ENCODE peak calls at places on chromosomes 5 and 9, in ten cellular contexts. Q is endothelial cell of umbilical vein; U is CD8-positive, alpha-beta T cell; Z is kidney; E is mesothelial cell of epicardium; C is SK-N-SH; G is mucosa of descending colon; B is pancreas; T is IMR-90; D is foreskin fibroblast. K is an unnamed sample.

GRCh38 chr9:133054194-133054890 is 7.4 kb upstream of the CEL start:
- DNase-seq in D (no peak), Q (no peak), U (no peak), T (no peak), E (no peak), Z (peak), G (no peak), B (peak), C (no peak), K (no peak)

GRCh38 chr9:95817205-95817604 is 58.3 kb upstream of the ERCC6L2 start:
- DNase-seq in G (no peak), U (no peak), D (no peak), B (no peak), Z (no peak), E (no peak), T (no peak), Q (no peak), C (no peak), K (no peak)

GRCh38 chr5:67795781-67796477 is 419.6 kb upstream of the PIK3R1 start:
- DNase-seq in Q (no peak), B (no peak), C (no peak), D (peak), T (no peak), G (no peak), U (no peak), Z (no peak), E (no peak), K (no peak)

GRCh38 chr9:129078691-129079503 is 2.0 kb upstream of the DOLPP1 start:
- DNase-seq in D (no peak), T (no peak), C (no peak), Q (no peak), B (no peak), Z (no peak), U (no peak), G (peak), E (no peak), K (no peak)

GRCh38 chr9:19146441-19146840 is 19.1 kb upstream of the PLIN2 start:
- DNase-seq in D (no peak), C (no peak), G (no peak), T (no peak), Q (no peak), U (no peak), E (no peak), B (no peak), Z (no peak), K (no peak)

GRCh38 chr5:78592735-78593386 is 55.7 kb downstream of the LHFPL2 start:
- DNase-seq in D (no peak), E (no peak), Q (no peak), B (no peak), Z (no peak), C (no peak), T (no peak), G (no peak), U (no peak), K (no peak)

GRCh38 chr5:22329683-22330082 is 523.5 kb downstream of the CDH12 start:
- DNase-seq in U (no peak), C (no peak), E (no peak), Q (no peak), T (no peak), B (no peak), Z (no peak), D (no peak), G (no peak), K (no peak)

GRCh38 chr5:74136276-74136675 is 504.3 kb downstream of the ENC1 start:
- DNase-seq in T (no peak), C (no peak), B (peak), G (no peak), Z (no peak), D (no peak), U (no peak), E (no peak), Q (peak), K (no peak)

GRCh38 chr5:151895660-151896040 is 29.0 kb downstream of the GLRA1 start:
- DNase-seq in B (no peak), Q (no peak), E (no peak), U (no peak), C (no peak), Z (no peak), D (no peak), T (no peak), G (no peak), K (no peak)

GRCh38 chr5:120055858-120056257 is 408.2 kb upstream of the PRR16 start:
- DNase-seq in E (no peak), G (no peak), D (peak), B (no peak), Z (no peak), Q (peak), U (no peak), C (no peak), T (peak), K (no peak)

GRCh38 chr9:135814421-135814820 is 92.9 kb downstream of the CAMSAP1 start:
- DNase-seq in U (no peak), D (no peak), C (no peak), B (no peak), T (no peak), G (no peak), E (no peak), Q (no peak), Z (no peak), K (no peak)

GRCh38 chr9:130078547-130078946 is 24.8 kb downstream of the GPR107 start:
- DNase-seq in E (no peak), U (no peak), B (no peak), Q (no peak), D (no peak), T (no peak), C (no peak), Z (no peak), G (no peak), K (no peak)

GRCh38 chr5:143033535-143034260 is 263.5 kb downstream of the ARHGAP26 start:
- DNase-seq in B (no peak), U (no peak), Q (peak), G (no peak), T (peak), E (no peak), D (peak), C (no peak), Z (no peak), K (no peak)

GRCh38 chr5:86861514-86861913 is 243.8 kb downstream of the COX7C start:
- DNase-seq in D (no peak), E (no peak), G (no peak), Z (no peak), C (no peak), Q (no peak), U (no peak), T (no peak), B (no peak), K (no peak)

GRCh38 chr9:24036459-24036858 is 210.4 kb upstream of the ELAVL2 start:
- DNase-seq in Z (no peak), G (no peak), U (no peak), Q (no peak), D (no peak), B (no peak), T (no peak), C (no peak), E (no peak), K (no peak)

GRCh38 chr9:127780126-127780885 is 1.8 kb upstream of the SH2D3C start:
- DNase-seq in G (no peak), E (no peak), B (no peak), U (no peak), D (no peak), C (peak), T (no peak), Q (no peak), Z (no peak), K (no peak)

GRCh38 chr9:128764361-128764760 is 7.4 kb downstream of the ZER1 start:
- DNase-seq in D (no peak), Z (no peak), U (no peak), Q (no peak), G (no peak), E (no peak), C (no peak), T (no peak), B (no peak), K (no peak)

GRCh38 chr5:4700082-4700481 is 440.0 kb upstream of the ADAMTS16 start:
- DNase-seq in Q (no peak), B (peak), C (peak), D (no peak), E (peak), T (no peak), U (no peak), G (no peak), Z (peak), K (no peak)

GRCh38 chr9:130940023-130940549 is 1.0 kb upstream of the FIBCD1 start:
- DNase-seq in Q (no peak), T (no peak), C (no peak), Z (peak), E (no peak), G (peak), B (no peak), U (no peak), D (no peak), K (no peak)

GRCh38 chr9:129552064-129552463 is 68.8 kb downstream of the C9orf50 start:
- DNase-seq in G (no peak), U (no peak), Z (peak), E (no peak), Q (no peak), C (no peak), B (no peak), D (no peak), T (no peak), K (no peak)

GRCh38 chr9:19641046-19641445 is 147.8 kb downstream of the SLC24A2 start:
- DNase-seq in Z (no peak), U (no peak), G (no peak), E (no peak), D (no peak), Q (no peak), T (no peak), B (no peak), C (no peak), K (no peak)

GRCh38 chr5:2732850-2733249 is 18.6 kb downstream of the IRX2 start:
- DNase-seq in G (no peak), Z (no peak), B (no peak), U (peak), T (no peak), D (no peak), Q (no peak), E (peak), C (no peak), K (no peak)

GRCh38 chr5:169746147-169746694 is 109.1 kb downstream of the DOCK2 start:
- DNase-seq in C (no peak), G (no peak), E (no peak), T (no peak), Q (no peak), U (no peak), D (no peak), B (no peak), Z (no peak), K (no peak)

GRCh38 chr5:1507016-1507375 is 16.8 kb downstream of the LPCAT1 start:
- DNase-seq in D (no peak), E (no peak), C (no peak), Z (peak), Q (no peak), G (peak), T (no peak), B (peak), U (no peak), K (no peak)

GRCh38 chr5:143140492-143141231 is 262.8 kb downstream of the NR3C1 start:
- DNase-seq in E (no peak), T (no peak), Z (no peak), D (no peak), Q (no peak), U (no peak), B (peak), G (peak), C (no peak), K (no peak)

GRCh38 chr9:21995652-21996275 is 1.2 kb downstream of the CDKN2B-AS1 start:
- DNase-seq in E (peak), U (peak), C (peak), G (peak), B (peak), Z (peak), T (peak), Q (peak), D (no peak), K (no peak)

GRCh38 chr9:91298304-91298703 is 63.4 kb downstream of the AUH start:
- DNase-seq in Q (no peak), B (no peak), T (peak), G (no peak), C (no peak), D (peak), Z (no peak), U (no peak), E (no peak), K (no peak)

GRCh38 chr5:139046551-139046950 is 151.6 kb downstream of the SIL1 start:
- DNase-seq in C (no peak), U (no peak), B (no peak), E (no peak), T (peak), Z (no peak), Q (no peak), D (no peak), G (no peak), K (no peak)

GRCh38 chr5:142186821-142187594 is 78.4 kb downstream of the NDFIP1 start:
- DNase-seq in Z (no peak), Q (no peak), D (no peak), C (peak), B (no peak), U (peak), T (no peak), G (peak), E (no peak), K (no peak)

GRCh38 chr5:141479776-141480175 is 4.0 kb downstream of the PCDHGC3 start:
- DNase-seq in T (peak), G (no peak), E (no peak), D (no peak), Z (no peak), U (no peak), C (no peak), Q (no peak), B (no peak), K (no peak)

GRCh38 chr9:95349109-95350038 is 31.9 kb upstream of the FANCC start:
- DNase-seq in U (no peak), Z (no peak), T (no peak), G (no peak), B (no peak), Q (no peak), C (no peak), E (peak), D (no peak), K (no peak)

GRCh38 chr9:122374885-122375420 is 4.1 kb downstream of the PTGS1 start:
- DNase-seq in Q (peak), C (peak), U (no peak), Z (peak), B (peak), E (no peak), T (peak), D (peak), G (peak), K (no peak)

GRCh38 chr5:34001231-34001935 is 6.5 kb downstream of the AMACR start:
- DNase-seq in D (no peak), E (no peak), C (no peak), T (peak), Q (no peak), B (peak), U (no peak), G (no peak), Z (no peak), K (no peak)

GRCh38 chr5:33423018-33423630 is 17.6 kb upstream of the TARS1 start:
- DNase-seq in E (no peak), Z (no peak), Q (peak), D (peak), B (no peak), T (peak), G (no peak), C (no peak), U (no peak), K (no peak)

GRCh38 chr9:128108784-128109709 is 18.5 kb downstream of the PTGES2 start:
- DNase-seq in C (peak), U (no peak), E (no peak), Z (peak), Q (no peak), D (no peak), T (no peak), B (peak), G (peak), K (no peak)

GRCh38 chr5:179620293-179620692 is 3.2 kb downstream of the HNRNPH1 start:
- DNase-seq in U (no peak), G (no peak), E (no peak), Q (no peak), C (no peak), Z (no peak), D (no peak), B (no peak), T (no peak), K (no peak)

GRCh38 chr9:16368425-16369087 is 501.9 kb downstream of the BNC2 start:
- DNase-seq in U (peak), Q (peak), G (no peak), T (peak), B (no peak), C (no peak), E (no peak), Z (no peak), D (peak), K (no peak)

DNA sequence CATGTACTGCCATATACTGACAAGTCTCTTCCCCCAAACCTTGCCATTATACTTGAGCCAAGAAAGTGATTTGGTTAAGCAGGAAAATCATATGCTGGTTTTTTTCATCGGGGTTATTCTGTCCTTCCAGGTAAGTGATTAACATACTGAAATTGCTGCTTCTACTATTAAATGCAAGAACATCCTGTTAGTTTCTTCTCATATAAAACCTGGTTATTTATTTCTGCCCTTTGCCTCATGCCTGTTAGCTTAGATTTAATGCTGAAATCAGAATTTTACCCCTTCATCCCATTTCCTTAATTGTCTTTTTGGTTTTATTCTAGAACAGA is 133.0 kb downstream of the NFIB start:
- DNase-seq in E (no peak), B (no peak), G (no peak), U (no peak), Q (no peak), D (no peak), C (no peak), Z (no peak), T (no peak), K (no peak)
- TF ChIP-seq CTCF in E (no peak), B (no peak), G (no peak), U (no peak), Q (no peak), D (no peak), C (no peak), Z (no peak), T (no peak), K (no peak)

GRCh38 chr5:104344809-104345512 is 782.4 kb upstream of the NUDT12 start:
- DNase-seq in U (no peak), Z (no peak), G (no peak), T (peak), Q (peak), E (no peak), C (no peak), D (peak), B (no peak), K (no peak)

GRCh38 chr5:104352954-104353353 is 790.4 kb upstream of the NUDT12 start:
- DNase-seq in Q (no peak), G (no peak), C (no peak), Z (no peak), B (no peak), U (no peak), E (no peak), T (no peak), D (no peak), K (no peak)

GRCh38 chr5:104345513-104345823 is 782.9 kb upstream of the NUDT12 start:
- DNase-seq in E (no peak), Q (no peak), T (no peak), U (no peak), Z (no peak), D (no peak), B (no peak), C (no peak), G (no peak), K (no peak)

GRCh38 chr5:104347119-104347708 is 784.6 kb upstream of the NUDT12 start:
- DNase-seq in Z (no peak), D (no peak), G (no peak), T (peak), Q (peak), C (no peak), E (no peak), U (no peak), B (no peak), K (no peak)
- TF ChIP-seq CTCF in Z (no peak), D (no peak), G (no peak), T (peak), Q (peak), C (peak), E (peak), U (no peak), B (no peak), K (peak)

GRCh38 chr9:105244274-105244995 is at the start of gene SLC44A1:
- DNase-seq in E (peak), T (peak), Q (peak), U (peak), D (peak), B (peak), C (peak), Z (peak), G (peak), K (peak)
- TF ChIP-seq CTCF in E (no peak), T (no peak), Q (no peak), U (no peak), D (no peak), B (no peak), C (no peak), Z (no peak), G (no peak), K (no peak)

GRCh38 chr9:88724241-88724805 is 189.3 kb downstream of the NXNL2 start:
- DNase-seq in E (no peak), Q (no peak), T (no peak), B (no peak), G (no peak), U (no peak), Z (no peak), C (no peak), D (no peak), K (no peak)

GRCh38 chr9:88723751-88724150 is 188.8 kb downstream of the NXNL2 start:
- DNase-seq in U (no peak), Q (no peak), E (no peak), G (no peak), B (no peak), T (no peak), Z (no peak), C (no peak), D (no peak), K (no peak)

GRCh38 chr9:88721028-88721427 is 186.1 kb downstream of the NXNL2 start:
- DNase-seq in D (no peak), C (no peak), E (no peak), G (no peak), Z (no peak), B (no peak), Q (no peak), T (no peak), U (no peak), K (no peak)

GRCh38 chr9:88721528-88722279 is 186.7 kb downstream of the NXNL2 start:
- DNase-seq in G (no peak), D (no peak), E (no peak), B (no peak), T (no peak), Z (no peak), U (no peak), Q (no peak), C (no peak), K (no peak)

GRCh38 chr9:88722753-88723152 is 187.8 kb downstream of the NXNL2 start:
- DNase-seq in D (no peak), U (no peak), T (peak), C (no peak), E (no peak), Q (peak), G (no peak), B (no peak), Z (no peak), K (no peak)
- TF ChIP-seq CTCF in D (no peak), U (no peak), T (peak), C (peak), E (no peak), Q (peak), G (no peak), B (no peak), Z (peak), K (no peak)

GRCh38 chr5:43041669-43042175 is 1.6 kb upstream of the ANXA2R start:
- DNase-seq in B (no peak), E (no peak), D (peak), G (peak), Z (no peak), T (peak), C (no peak), Q (peak), U (no peak), K (no peak)

GRCh38 chr5:43043400-43043756 is 3.3 kb upstream of the ANXA2R start:
- DNase-seq in Q (no peak), C (no peak), B (no peak), D (no peak), T (no peak), Z (no peak), U (no peak), E (no peak), G (no peak), K (no peak)

GRCh38 chr5:43042176-43042625 is 2.1 kb upstream of the ANXA2R start:
- DNase-seq in Q (no peak), C (peak), U (peak), E (peak), B (peak), G (peak), Z (peak), T (peak), D (no peak), K (no peak)

GRCh38 chr5:43044181-43044914 is 4.2 kb upstream of the ANXA2R start:
- DNase-seq in B (no peak), Z (no peak), Q (peak), C (no peak), T (peak), G (no peak), D (no peak), E (no peak), U (no peak), K (no peak)

DNA sequence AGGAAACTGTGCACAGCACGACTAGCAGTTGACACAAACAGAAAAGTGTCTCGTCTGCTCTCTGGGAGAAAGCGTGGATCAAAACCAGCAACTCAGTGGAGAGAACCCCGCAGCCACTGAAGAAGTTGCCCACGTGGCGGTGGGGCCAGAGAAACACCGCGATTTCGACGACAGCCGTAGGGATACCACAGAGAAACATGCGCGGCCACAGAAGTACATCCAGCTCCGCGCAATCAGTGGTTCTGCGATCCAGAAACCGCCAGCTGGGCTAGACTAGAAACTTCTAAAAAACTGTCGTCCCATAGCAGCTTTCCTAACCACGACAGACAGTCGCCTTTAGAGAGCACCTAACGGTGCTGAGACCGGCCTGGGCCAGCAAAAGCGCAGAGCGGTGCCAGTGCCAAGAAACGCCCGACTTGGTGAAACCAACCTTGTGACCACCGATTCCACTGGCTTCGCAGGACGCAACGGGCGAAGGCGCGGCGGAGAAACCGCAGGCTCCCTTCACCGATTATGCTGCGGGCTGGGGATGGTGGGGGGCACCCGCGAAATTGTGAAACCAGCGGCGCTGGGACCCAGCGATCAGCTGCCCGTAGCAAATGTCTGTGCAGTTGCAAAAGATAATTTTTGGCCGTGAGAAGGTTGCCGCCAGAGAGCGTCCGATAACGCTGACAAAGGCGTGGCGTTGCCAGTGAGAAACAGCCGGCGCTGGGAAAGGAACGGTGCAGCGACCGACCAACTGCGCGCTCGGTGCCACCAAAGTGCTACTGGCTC is 2.7 kb upstream of the ANXA2R start:
- DNase-seq in U (peak), E (peak), B (peak), C (peak), Z (peak), G (peak), D (no peak), T (peak), Q (peak), K (no peak)
- TF ChIP-seq CTCF in U (no peak), E (no peak), B (no peak), C (peak), Z (no peak), G (no peak), D (no peak), T (no peak), Q (peak), K (peak)

K was measured in D721Med.